ENCODE peak calls at places on chromosomes 16 and 17, in ten cellular contexts. O is A549, U is body of pancreas, L is sigmoid colon, S is psoas muscle, A is prostate gland, K is uterus, C is PC-9, F is tibial nerve, Z is IMR-90. N is an unnamed sample. For H3K4me1, the result is how much of the 10 kb centered on the place peaks cover.

GRCh38 chr16:52439171-52439701 is 107.7 kb downstream of the TOX3 start:
- DNase-seq in L (no peak), C (no peak), K (no peak), A (no peak), S (no peak), Z (no peak), U (no peak), O (no peak), F (no peak), N (no peak)

GRCh38 chr16:87099001-87099740 is 218.0 kb downstream of the C16orf95 start:
- DNase-seq in Z (no peak), U (peak), S (no peak), F (no peak), C (no peak), L (no peak), O (no peak), A (no peak), K (no peak), N (no peak)

GRCh38 chr16:75251280-75252048 is at the start of gene BCAR1:
- DNase-seq in S (peak), Z (peak), O (peak), U (peak), L (peak), C (peak), A (peak), K (peak), F (peak), N (peak)

GRCh38 chr16:29729116-29729521 is 16.7 kb downstream of the C16orf54 start:
- DNase-seq in F (no peak), S (no peak), U (no peak), K (no peak), A (no peak), C (peak), Z (peak), O (peak), L (no peak), N (peak)

GRCh38 chr17:78523939-78524655 is 53.1 kb downstream of the DNAH17 start:
- DNase-seq in Z (no peak), U (no peak), C (peak), L (no peak), S (no peak), O (peak), F (no peak), A (no peak), K (no peak), N (no peak)

GRCh38 chr17:35809855-35810461 is 674 bp downstream of the TAF15 start:
- DNase-seq in A (no peak), S (no peak), C (no peak), F (no peak), L (no peak), Z (peak), U (no peak), O (no peak), K (no peak), N (peak)

GRCh38 chr17:66413564-66414520 is 111.4 kb downstream of the PRKCA start:
- DNase-seq in K (no peak), S (no peak), F (no peak), L (no peak), O (no peak), Z (no peak), A (no peak), C (no peak), U (no peak), N (no peak)

GRCh38 chr17:82791532-82791931 is 39.7 kb downstream of the TBCD start:
- DNase-seq in A (no peak), Z (peak), K (no peak), O (no peak), S (no peak), C (no peak), U (no peak), L (no peak), F (no peak), N (no peak)

GRCh38 chr17:4162775-4163498 is 19.9 kb downstream of the CYB5D2 start:
- DNase-seq in F (no peak), O (no peak), L (no peak), S (no peak), K (no peak), U (no peak), A (no peak), C (no peak), Z (peak), N (no peak)

GRCh38 chr17:10114931-10115535 is 83.4 kb downstream of the GAS7 start:
- DNase-seq in F (peak), U (peak), A (peak), Z (peak), C (no peak), O (peak), K (peak), S (peak), L (peak), N (peak)

GRCh38 chr17:13597723-13598347 is 3.9 kb downstream of the HS3ST3A1 start:
- DNase-seq in Z (peak), O (peak), S (no peak), K (no peak), U (peak), F (peak), C (peak), A (peak), L (no peak), N (peak)

GRCh38 chr16:77585379-77585778 is 136.9 kb upstream of the NUDT7 start:
- DNase-seq in A (no peak), F (no peak), U (no peak), S (no peak), Z (peak), O (no peak), K (no peak), L (no peak), C (no peak), N (no peak)

GRCh38 chr16:48540222-48540900 is 69.6 kb downstream of the N4BP1 start:
- DNase-seq in C (no peak), S (no peak), U (no peak), Z (no peak), A (no peak), F (no peak), O (no peak), L (no peak), K (no peak), N (no peak)

GRCh38 chr17:7552621-7553051 is 3.8 kb downstream of the TNFSF12 start:
- DNase-seq in U (no peak), C (no peak), Z (no peak), S (no peak), K (no peak), F (peak), O (no peak), L (no peak), A (no peak), N (no peak)

GRCh38 chr17:72119963-72120877 is 600 bp upstream of the SOX9 start:
- DNase-seq in L (peak), A (peak), F (peak), Z (peak), O (no peak), S (peak), K (no peak), U (peak), C (peak), N (peak)

GRCh38 chr17:74042744-74043486 is 160.6 kb upstream of the RPL38 start:
- DNase-seq in L (peak), C (peak), S (peak), K (peak), Z (peak), F (peak), A (peak), U (no peak), O (peak), N (peak)

GRCh38 chr16:78744099-78744498 is 644.6 kb downstream of the WWOX start:
- DNase-seq in C (no peak), K (no peak), O (no peak), L (no peak), U (no peak), F (no peak), Z (no peak), A (no peak), S (no peak), N (no peak)
- H3K27ac ChIP-seq in C (no peak), K (peak), O (no peak), L (no peak), U (no peak), F (no peak), Z (no peak), A (no peak), S (no peak), N (no peak)

GRCh38 chr16:66133641-66134402 is 232.7 kb upstream of the CDH5 start:
- DNase-seq in F (no peak), U (no peak), Z (peak), S (no peak), L (no peak), A (no peak), O (no peak), C (no peak), K (no peak), N (no peak)

GRCh38 chr16:66131156-66131807 is 235.2 kb upstream of the CDH5 start:
- DNase-seq in U (no peak), S (no peak), F (no peak), L (no peak), K (no peak), C (no peak), A (no peak), Z (peak), O (no peak), N (peak)

GRCh38 chr16:66129196-66129595 is 237.3 kb upstream of the CDH5 start:
- DNase-seq in L (no peak), K (no peak), A (no peak), S (no peak), O (no peak), C (no peak), F (no peak), Z (no peak), U (no peak), N (no peak)

GRCh38 chr16:66130296-66130910 is 236.1 kb upstream of the CDH5 start:
- DNase-seq in A (no peak), U (no peak), Z (peak), O (no peak), S (no peak), F (no peak), L (no peak), K (no peak), C (no peak), N (no peak)

GRCh38 chr16:66131895-66132294 is 234.6 kb upstream of the CDH5 start:
- DNase-seq in O (no peak), C (no peak), K (no peak), F (no peak), A (no peak), Z (peak), U (no peak), L (no peak), S (no peak), N (no peak)
- H3K4me1 ChIP-seq in O (under half), C (under half), K (under half), F (under half), A (under half), Z (half or more), U (under half), L (under half), S (under half), N (under half)

GRCh38 chr16:56072096-56072495 is 119.2 kb upstream of the GNAO1 start:
- DNase-seq in U (no peak), A (no peak), C (no peak), Z (no peak), S (no peak), K (no peak), O (no peak), L (no peak), F (no peak), N (no peak)

GRCh38 chr16:56068314-56068713 is 123.0 kb upstream of the GNAO1 start:
- DNase-seq in U (no peak), Z (no peak), A (no peak), F (no peak), O (no peak), K (no peak), L (no peak), C (no peak), S (no peak), N (peak)

GRCh38 chr16:56068816-56069215 is 122.5 kb upstream of the GNAO1 start:
- DNase-seq in U (no peak), C (no peak), A (no peak), Z (no peak), O (no peak), L (no peak), K (no peak), S (no peak), F (no peak), N (peak)

DNA sequence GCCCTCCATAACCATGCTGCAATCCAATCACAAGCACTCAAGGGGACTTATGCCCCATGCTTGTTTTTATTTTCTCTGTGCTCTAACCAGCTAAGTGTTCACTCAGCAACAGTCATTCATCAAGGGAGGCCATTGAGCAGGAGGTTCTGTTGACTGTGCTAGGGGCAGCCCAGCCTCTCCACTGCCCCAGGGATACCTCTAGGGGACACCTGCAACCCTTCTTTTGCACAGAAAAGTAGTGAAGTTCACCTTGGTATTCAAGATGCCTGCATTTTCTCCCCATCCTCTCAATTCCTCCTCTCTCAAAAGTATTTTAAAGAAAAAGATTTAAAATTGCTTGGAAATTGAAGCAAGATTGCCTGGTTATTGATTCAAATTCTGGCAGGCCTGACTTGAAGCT is 124.7 kb upstream of the GNAO1 start:
- DNase-seq in C (no peak), Z (no peak), F (no peak), A (no peak), U (no peak), K (no peak), O (no peak), S (no peak), L (no peak), N (no peak)
- TF ChIP-seq CTCF in C (no peak), Z (no peak), F (no peak), A (no peak), U (no peak), K (no peak), O (no peak), S (no peak), L (no peak), N (no peak)

DNA sequence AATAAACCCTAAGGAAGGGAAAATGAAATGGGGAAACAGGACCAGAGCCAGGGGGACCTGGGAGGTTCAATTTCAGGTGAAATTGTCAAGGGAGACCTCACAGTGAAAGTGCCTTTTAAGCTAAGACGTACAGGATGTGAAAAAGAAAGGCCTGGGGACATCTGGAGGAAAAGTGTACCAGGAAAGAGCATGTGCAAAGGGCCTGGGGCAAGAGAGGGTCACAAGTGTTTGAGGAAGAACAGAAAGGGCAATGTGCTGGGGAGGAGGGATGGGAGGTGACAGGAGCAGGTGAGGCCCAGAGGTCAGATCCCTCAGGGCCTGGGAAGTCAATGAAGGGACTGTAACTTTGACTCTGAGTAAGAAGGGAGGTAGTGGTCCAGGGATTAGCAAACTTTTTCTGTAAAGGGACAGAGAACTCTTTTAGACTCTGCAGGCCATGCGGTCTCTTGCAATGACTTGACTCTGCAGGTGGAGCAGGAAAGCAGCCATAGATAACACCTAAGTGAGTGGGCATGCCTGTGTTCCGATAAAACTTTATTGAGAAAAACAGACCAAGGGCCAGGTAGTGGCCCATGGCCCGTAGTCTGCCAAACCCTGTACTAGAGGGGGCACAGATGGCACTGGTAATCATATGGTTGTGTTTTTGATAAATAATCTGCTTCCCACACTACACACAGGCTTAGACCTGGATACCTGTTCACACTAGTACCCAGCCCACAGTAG is 93.8 kb downstream of the LITAF start:
- DNase-seq in K (no peak), U (no peak), C (no peak), Z (no peak), A (no peak), O (no peak), L (no peak), F (no peak), S (no peak), N (no peak)
- H3K27ac ChIP-seq in K (no peak), U (no peak), C (no peak), Z (no peak), A (no peak), O (no peak), L (no peak), F (no peak), S (no peak), N (no peak)

DNA sequence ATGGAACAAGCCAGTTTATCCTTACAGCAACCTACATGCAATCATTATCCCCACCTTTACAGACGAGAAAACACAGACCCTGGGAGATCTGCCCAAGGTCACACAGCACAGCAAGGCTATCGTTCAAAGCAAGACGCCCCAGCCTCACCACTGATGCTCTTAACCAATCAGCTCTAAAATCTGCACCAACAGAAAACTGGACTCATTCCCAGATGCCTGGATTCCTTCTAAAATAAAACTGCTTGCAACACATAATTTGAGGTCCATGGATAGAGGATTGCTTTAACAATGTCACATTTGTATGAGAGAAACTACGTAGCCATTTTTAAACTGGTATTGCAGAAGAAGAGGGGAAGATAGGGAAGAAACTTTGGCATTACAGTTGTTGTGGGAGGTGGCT is 6.8 kb downstream of the COTL1 start:
- DNase-seq in O (no peak), Z (peak), C (no peak), F (no peak), S (no peak), A (no peak), U (no peak), L (no peak), K (no peak), N (no peak)
- H3K4me1 ChIP-seq in O (under half), Z (under half), C (under half), F (half or more), S (under half), A (under half), U (under half), L (under half), K (under half), N (under half)

DNA sequence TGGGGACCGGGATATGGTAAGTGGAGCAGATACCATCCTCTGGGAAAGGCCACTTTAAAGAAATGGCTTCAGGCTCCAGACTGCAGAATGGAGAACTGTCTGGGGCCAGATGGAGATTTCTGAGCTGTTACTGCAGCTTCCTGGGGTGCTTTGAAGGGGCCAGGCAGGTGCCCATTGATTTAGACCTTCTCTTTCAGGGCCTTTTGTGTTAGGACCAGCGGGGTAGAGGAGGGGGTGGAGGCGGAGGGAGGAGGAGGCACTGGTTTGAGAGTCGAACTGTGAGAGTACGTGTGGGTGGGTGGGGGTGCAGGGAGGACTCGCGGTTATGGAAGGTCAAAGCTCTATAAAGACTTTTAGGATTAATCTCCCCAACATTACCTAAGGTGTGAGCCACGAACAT is 11.4 kb downstream of the NECAB2 start:
- DNase-seq in Z (no peak), O (no peak), S (no peak), F (no peak), L (no peak), C (no peak), A (no peak), U (no peak), K (no peak), N (no peak)
- TF ChIP-seq CTCF in Z (no peak), O (no peak), S (no peak), F (no peak), L (no peak), C (no peak), A (no peak), U (no peak), K (no peak), N (no peak)

GRCh38 chr17:17128476-17129075 is 77.6 kb downstream of the PLD6 start:
- DNase-seq in Z (no peak), O (no peak), U (no peak), F (no peak), A (no peak), L (no peak), S (peak), K (no peak), C (no peak), N (no peak)
- H3K27ac ChIP-seq in Z (no peak), O (no peak), U (no peak), F (no peak), A (no peak), L (no peak), S (peak), K (no peak), C (no peak), N (no peak)

DNA sequence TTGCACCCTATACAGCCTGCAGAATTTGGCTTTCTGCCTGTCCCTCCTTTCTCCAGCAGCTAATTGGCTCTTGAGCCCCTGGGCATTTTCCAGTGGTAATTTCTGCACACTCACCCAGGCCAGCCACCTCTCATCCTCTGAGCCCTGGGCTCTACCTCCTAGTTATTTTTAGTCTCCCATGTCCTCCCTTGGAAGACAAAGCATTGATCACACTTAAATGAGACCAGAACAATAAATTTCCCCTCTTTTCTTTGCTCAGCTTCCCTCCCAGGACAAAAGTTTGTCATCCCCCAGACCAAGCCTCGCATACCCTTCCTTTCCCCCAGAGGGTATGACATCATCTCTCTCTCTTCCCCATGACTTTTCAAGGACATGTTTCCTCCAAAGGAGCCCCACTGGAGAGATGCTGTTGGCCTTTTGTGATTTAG is 38.1 kb downstream of the C17orf75 start:
- DNase-seq in Z (no peak), F (no peak), C (no peak), O (no peak), L (no peak), K (no peak), S (no peak), U (no peak), A (no peak), N (no peak)
- H3K4me1 ChIP-seq in Z (under half), F (under half), C (under half), O (under half), L (under half), K (under half), S (under half), U (under half), A (under half), N (under half)

N was measured in foreskin keratinocyte.